ENCODE peak calls at places on chromosomes 13 and 19, in four cellular contexts. L is GM12891, C is GM12878, O is K562. G is an unnamed sample.

GRCh38 chr13:78589206-78589605 is 14.1 kb downstream of the POU4F1 start:
- DNase-seq in C (no peak), O (no peak), L (no peak), G (no peak)

GRCh38 chr19:18437481-18438330 is at the start of gene ISYNA1:
- DNase-seq in C (no peak), O (peak; percentile 84), L (no peak), G (no peak)

GRCh38 chr13:59319276-59319675 is 844.5 kb downstream of the DIAPH3 start:
- DNase-seq in O (no peak), L (no peak), C (no peak), G (no peak)

GRCh38 chr19:2488942-2489731 is 13.2 kb downstream of the GADD45B start:
- DNase-seq in C (no peak), L (no peak), O (peak; percentile 5), G (peak; percentile 61)

GRCh38 chr19:3108775-3109174 is 14.6 kb downstream of the GNA11 start:
- DNase-seq in O (peak; percentile 70), C (no peak), L (peak; percentile 77), G (peak; percentile 66)

GRCh38 chr13:109355875-109356428 is 430.4 kb downstream of the IRS2 start:
- DNase-seq in O (no peak), C (no peak), L (no peak), G (no peak)

GRCh38 chr13:78875792-78876580 is 217.0 kb upstream of the OBI1 start:
- DNase-seq in O (no peak), C (no peak), L (peak; percentile 6), G (peak; percentile 19)

GRCh38 chr13:93220073-93220472 is 6.5 kb upstream of the GPC6 start:
- DNase-seq in C (no peak), L (no peak), O (peak; percentile 17), G (no peak)

GRCh38 chr13:112638157-112638750 is 50.3 kb upstream of the TUBGCP3 start:
- DNase-seq in L (no peak), O (no peak), C (no peak), G (no peak)

GRCh38 chr13:108426893-108427292 is 157.4 kb downstream of the TNFSF13B start:
- DNase-seq in O (no peak), L (no peak), C (no peak), G (no peak)

GRCh38 chr13:50382951-50383350 is 367.7 kb downstream of the KCNRG start:
- DNase-seq in L (no peak), O (no peak), C (no peak), G (no peak)

GRCh38 chr13:74633734-74634133 is 499.5 kb upstream of the KLF12 start:
- DNase-seq in O (no peak), C (no peak), L (no peak), G (no peak)

GRCh38 chr13:79867248-79867647 is 386.3 kb downstream of the NDFIP2 start:
- DNase-seq in L (no peak), O (no peak), C (no peak), G (no peak)

GRCh38 chr19:55117063-55117635 is 288 bp downstream of the PPP1R12C start:
- DNase-seq in L (no peak), O (no peak), C (no peak), G (no peak)
- TF ChIP-seq POLR2A in L (no peak), O (no peak), C (peak; percentile 70), G (no peak)

GRCh38 chr13:29465741-29466293 is 129.7 kb downstream of the SLC7A1 start:
- DNase-seq in O (no peak), L (no peak), C (no peak), G (no peak)
- TF ChIP-seq TAF1 in O (no peak), L (no peak), C (no peak), G (no peak)

DNA sequence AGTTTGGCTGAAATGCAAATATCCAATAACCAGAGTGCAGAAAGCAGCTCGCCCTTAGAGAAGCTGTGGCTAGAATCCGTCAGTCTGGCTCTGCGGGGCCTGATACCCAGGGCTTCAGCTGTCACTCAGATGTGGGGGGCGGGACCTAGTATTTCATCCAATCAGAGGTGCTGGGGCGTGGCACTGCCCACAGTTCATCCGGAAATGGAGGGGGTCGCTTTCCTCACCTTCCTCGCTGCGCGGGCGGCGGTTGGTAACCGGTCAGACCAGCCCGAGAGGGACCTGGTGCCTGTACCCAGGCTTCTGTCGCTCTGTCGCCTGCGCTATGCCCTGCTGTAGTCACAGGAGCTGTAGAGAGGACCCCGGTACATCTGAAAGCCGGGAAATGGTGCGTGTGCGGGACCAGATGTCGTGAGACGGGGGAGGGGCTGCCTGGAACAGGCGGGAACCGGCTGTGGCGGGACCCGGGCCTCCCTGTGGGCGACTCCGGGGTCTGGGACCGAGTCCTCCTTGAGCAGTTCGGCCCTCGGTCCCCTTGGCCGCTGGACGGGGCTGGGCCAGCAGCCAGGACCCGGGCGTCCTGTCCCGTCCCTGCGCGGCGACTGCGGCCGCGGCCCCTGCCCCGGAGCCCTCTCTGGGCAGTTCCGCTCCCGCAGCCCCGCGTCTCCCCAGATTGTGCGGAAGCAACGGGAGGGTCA is at the start of gene ZNF700:
- DNase-seq in L (peak; percentile 73), C (peak; percentile 92), O (peak; percentile 94), G (peak; percentile 71)
- TF ChIP-seq POLR2A in L (peak; percentile 89), C (peak; percentile 96), O (peak; percentile 97), G (peak; percentile 91)

DNA sequence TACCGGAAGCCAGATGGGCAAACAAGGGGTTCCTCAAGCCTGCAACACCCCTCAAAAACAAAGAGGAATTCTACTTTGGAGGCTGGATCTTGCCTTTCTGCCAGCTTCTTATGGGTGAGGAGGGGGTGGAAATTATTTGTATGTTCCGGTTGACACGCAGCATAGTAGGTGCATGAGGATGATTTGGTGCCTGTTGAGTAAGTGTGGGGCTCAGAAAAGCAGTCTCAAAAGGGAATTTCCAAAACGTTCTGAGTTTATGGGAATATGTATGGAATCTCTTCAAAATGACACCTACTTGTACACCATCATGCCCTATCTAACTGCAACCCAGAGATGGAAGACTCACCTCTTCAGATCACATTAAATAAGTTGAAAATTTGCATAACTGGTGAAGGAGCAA is 3.0 kb upstream of the TECR start:
- DNase-seq in L (no peak), O (no peak), C (no peak), G (no peak)
- TF ChIP-seq TAF1 in L (no peak), O (no peak), C (no peak), G (no peak)

GRCh38 chr13:44436589-44437337 is 63.1 kb downstream of the SERP2 start:
- DNase-seq in L (no peak), C (no peak), O (peak; percentile 90), G (no peak)
- TF ChIP-seq POLR2A in L (no peak), C (no peak), O (peak; percentile 62), G (no peak)